ENCODE peak calls at places on chromosomes 11 and 22, in five cellular contexts. F, O, D, C and G are unnamed samples.

GRCh38 chr11:19577849-19578619 is 134.6 kb upstream of the NAV2 start:
- DNase-seq in F (no peak), O (peak; percentile 58), D (no peak), C (peak; percentile 42), G (no peak)

GRCh38 chr22:38753894-38754246 is 1.9 kb downstream of the SUN2 start:
- DNase-seq in F (no peak), O (no peak), D (no peak), C (no peak), G (no peak)

GRCh38 chr11:95922536-95923440 is 1.1 kb downstream of the MTMR2 start:
- DNase-seq in F (no peak), O (no peak), D (no peak), C (no peak), G (no peak)

GRCh38 chr11:129951201-129951882 is 51.3 kb downstream of the PRDM10 start:
- DNase-seq in F (no peak), O (no peak), D (no peak), C (no peak), G (no peak)

GRCh38 chr11:107576497-107577086 is 11.1 kb upstream of the ALKBH8 start:
- DNase-seq in F (peak; percentile 74), O (no peak), D (no peak), C (peak; percentile 32), G (no peak)

GRCh38 chr11:112355726-112356125 is 95.1 kb upstream of the PLET1 start:
- DNase-seq in F (peak; percentile 63), O (no peak), D (peak; percentile 3), C (no peak), G (no peak)

GRCh38 chr11:57313788-57314135 is 11.0 kb downstream of the TNKS1BP1 start:
- DNase-seq in F (no peak), O (no peak), D (no peak), C (no peak), G (no peak)

GRCh38 chr11:10301656-10302293 is 3.1 kb upstream of the ADM start:
- DNase-seq in F (no peak), O (no peak), D (no peak), C (no peak), G (no peak)

GRCh38 chr22:37390075-37390474 is 37.2 kb downstream of the ELFN2 start:
- DNase-seq in F (no peak), O (no peak), D (no peak), C (no peak), G (no peak)

GRCh38 chr11:116529210-116529609 is 243.6 kb downstream of the BUD13 start:
- DNase-seq in F (no peak), O (no peak), D (no peak), C (no peak), G (no peak)

GRCh38 chr11:58394195-58394594 is 12.5 kb downstream of the OR5B3 start:
- DNase-seq in F (no peak), O (no peak), D (no peak), C (no peak), G (no peak)

GRCh38 chr11:129457321-129457720 is 81.7 kb downstream of the BARX2 start:
- DNase-seq in F (no peak), O (peak; percentile 69), D (no peak), C (peak; percentile 25), G (no peak)

GRCh38 chr22:36253523-36254490 is 874 bp downstream of the APOL1 start:
- DNase-seq in F (no peak), O (peak; percentile 33), D (no peak), C (peak; percentile 58), G (no peak)

GRCh38 chr11:117796456-117797428 is at the start of gene DSCAML1:
- DNase-seq in F (peak; percentile 70), O (no peak), D (no peak), C (no peak), G (no peak)

GRCh38 chr11:21654091-21654490 is 538.8 kb upstream of the ANO5 start:
- DNase-seq in F (no peak), O (no peak), D (no peak), C (no peak), G (no peak)

GRCh38 chr11:44733877-44734276 is 7.1 kb downstream of the TSPAN18 start:
- DNase-seq in F (peak; percentile 70), O (no peak), D (no peak), C (no peak), G (no peak)

GRCh38 chr11:133402551-133402950 is 129.8 kb downstream of the OPCML start:
- DNase-seq in F (no peak), O (no peak), D (no peak), C (no peak), G (no peak)

GRCh38 chr11:2513441-2513840 is 68.6 kb downstream of the KCNQ1 start:
- DNase-seq in F (no peak), O (no peak), D (no peak), C (peak; percentile 3), G (no peak)

GRCh38 chr22:46737976-46738641 is at the start of gene CERK:
- DNase-seq in F (peak; percentile 61), O (peak; percentile 50), D (no peak), C (peak; percentile 87), G (no peak)

GRCh38 chr22:46734830-46735453 is 3.1 kb downstream of the CERK start:
- DNase-seq in F (no peak), O (no peak), D (no peak), C (peak; percentile 72), G (no peak)

GRCh38 chr22:46737105-46737975 is 712 bp downstream of the CERK start:
- DNase-seq in F (peak; percentile 65), O (no peak), D (no peak), C (peak; percentile 59), G (no peak)

GRCh38 chr22:46735747-46736608 is 2.1 kb downstream of the CERK start:
- DNase-seq in F (peak; percentile 49), O (no peak), D (no peak), C (no peak), G (no peak)

GRCh38 chr22:46736705-46737104 is 1.3 kb downstream of the CERK start:
- DNase-seq in F (no peak), O (no peak), D (no peak), C (peak; percentile 47), G (no peak)
- H3K4me1 ChIP-seq in F (peaks cover 19% of the 10 kb centered on the region), O (peaks cover 5% of the 10 kb centered on the region), D (peaks cover 32% of the 10 kb centered on the region), C (peaks cover 87% of the 10 kb centered on the region), G (peaks cover 36% of the 10 kb centered on the region)

GRCh38 chr22:49916851-49917250 is 1.4 kb downstream of the ALG12 start:
- DNase-seq in F (no peak), O (no peak), D (no peak), C (no peak), G (no peak)

GRCh38 chr22:49918911-49919881 is 762 bp downstream of the CRELD2 start:
- DNase-seq in F (no peak), O (no peak), D (no peak), C (no peak), G (no peak)

GRCh38 chr22:49915610-49916009 is 2.6 kb downstream of the ALG12 start:
- DNase-seq in F (peak; percentile 48), O (no peak), D (no peak), C (no peak), G (no peak)

GRCh38 chr22:49920859-49921258 is 2.4 kb downstream of the CRELD2 start:
- DNase-seq in F (no peak), O (no peak), D (no peak), C (no peak), G (no peak)

GRCh38 chr22:49917997-49918910 is at the start of the genes ALG12 and CRELD2:
- DNase-seq in F (peak; percentile 97), O (peak; percentile 99), D (peak; percentile 87), C (peak; percentile 98), G (no peak)
- TF ChIP-seq POLR2AphosphoS5 in F (peak; percentile 27), O (peak; percentile 77), D (peak; percentile 59), C (peak; percentile 71), G (peak; percentile 58)

GRCh38 chr11:78170413-78170812 is 18.0 kb downstream of the KCTD21 start:
- DNase-seq in F (no peak), O (no peak), D (no peak), C (no peak), G (no peak)

GRCh38 chr11:78166832-78167469 is 21.5 kb downstream of the KCTD21 start:
- DNase-seq in F (no peak), O (no peak), D (no peak), C (no peak), G (no peak)

GRCh38 chr11:78170874-78171549 is 17.4 kb downstream of the KCTD21 start:
- DNase-seq in F (no peak), O (no peak), D (no peak), C (no peak), G (no peak)

GRCh38 chr11:78171951-78172350 is 16.5 kb downstream of the KCTD21 start:
- DNase-seq in F (no peak), O (no peak), D (no peak), C (no peak), G (no peak)

DNA sequence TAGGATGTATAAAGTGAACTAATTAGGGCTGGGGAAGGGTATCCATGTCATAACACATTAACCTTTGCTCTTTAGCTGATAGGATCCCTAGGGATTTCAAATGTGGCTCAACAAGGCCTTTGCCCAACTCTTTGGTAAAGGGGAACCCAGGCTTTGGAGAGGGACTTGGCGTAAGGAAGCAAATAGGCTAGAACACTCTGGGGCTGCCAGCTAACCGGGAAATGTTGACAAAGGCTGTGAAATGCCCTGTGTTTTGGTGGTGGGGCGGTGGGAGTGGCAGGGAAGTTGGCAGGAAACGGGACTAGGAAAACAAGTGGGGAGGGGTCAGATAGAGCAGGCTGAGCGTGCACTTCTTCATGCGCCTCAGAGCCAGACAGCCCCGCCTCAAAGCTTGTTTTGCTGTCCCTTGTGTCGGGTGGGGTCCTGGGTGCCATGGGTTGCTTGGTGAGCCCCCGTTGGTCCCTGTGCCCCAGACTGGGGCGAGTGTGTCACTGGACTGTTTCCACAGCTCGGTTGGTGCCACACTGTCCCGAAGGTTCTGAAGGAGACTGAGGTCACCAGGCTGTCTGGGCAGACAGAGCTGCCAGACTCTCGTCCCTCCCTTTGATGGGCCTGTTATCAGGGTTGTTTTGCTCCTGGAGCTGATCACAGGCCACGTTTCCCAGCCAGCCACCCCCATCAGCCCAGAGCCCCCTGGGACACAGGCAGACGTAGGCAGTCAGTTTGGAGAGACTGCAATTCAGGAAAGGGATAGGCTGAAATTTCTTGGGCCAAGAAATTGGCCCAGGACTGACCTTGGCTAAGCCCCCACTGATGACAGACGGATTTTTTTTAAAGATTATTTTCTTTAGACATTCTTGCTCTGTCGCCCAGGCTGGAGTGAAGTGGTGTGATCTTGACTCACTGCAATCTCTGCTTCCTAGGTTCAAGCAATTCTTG is 19.6 kb downstream of the KCTD21 start:
- DNase-seq in F (no peak), O (peak; percentile 8), D (no peak), C (peak; percentile 34), G (no peak)
- H3K4me1 ChIP-seq in F (no peaks in the 10 kb centered on the region), O (no peaks in the 10 kb centered on the region), D (no peaks in the 10 kb centered on the region), C (peaks cover 20% of the 10 kb centered on the region), G (no peaks in the 10 kb centered on the region)

DNA sequence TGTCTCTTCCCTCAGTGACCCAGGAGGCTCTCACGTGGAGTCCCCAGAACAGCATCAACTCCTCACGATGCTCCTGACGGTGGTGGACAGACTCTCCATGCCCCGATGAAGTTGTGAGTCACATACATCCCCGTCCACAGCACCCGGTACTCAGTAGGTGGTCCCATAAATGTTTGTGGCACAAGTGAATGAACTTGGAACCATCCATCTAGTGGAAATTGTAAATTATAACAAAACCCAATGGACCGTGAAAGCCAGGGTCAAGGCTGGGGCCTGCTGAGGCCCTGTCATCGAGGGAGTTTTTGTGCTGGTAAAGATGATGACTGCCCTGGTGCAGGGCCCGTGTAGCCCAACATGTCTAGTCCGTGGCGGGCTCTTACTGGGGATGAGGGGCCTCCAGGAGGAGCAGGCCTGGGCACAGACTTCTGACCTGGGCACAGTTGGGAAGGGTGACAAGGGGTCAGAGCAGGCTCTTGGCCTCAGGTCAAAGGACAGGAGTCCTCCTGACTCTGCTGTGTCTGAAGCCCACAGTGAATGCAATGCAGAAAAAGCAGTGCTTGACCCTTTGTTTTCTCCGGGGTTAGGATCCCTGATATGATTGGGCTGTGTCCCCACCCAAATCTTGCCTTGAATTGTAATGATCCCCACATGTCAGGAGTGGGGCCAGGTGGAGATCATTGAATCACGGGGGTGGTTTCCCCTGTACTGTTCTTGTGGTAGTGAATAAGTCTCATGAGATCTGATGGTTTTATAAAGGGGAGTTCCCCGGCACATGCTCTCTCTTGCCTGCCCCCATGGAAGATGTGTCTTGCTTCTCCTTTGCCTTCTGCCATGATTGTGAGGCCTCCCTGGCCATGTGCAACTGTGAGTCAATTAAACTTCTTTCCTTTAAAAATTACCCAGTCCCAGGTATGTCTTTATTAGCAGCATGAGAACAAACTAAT is 20.0 kb upstream of the SMIM38 start:
- DNase-seq in F (no peak), O (no peak), D (no peak), C (no peak), G (no peak)
- TF ChIP-seq POLR2AphosphoS5 in F (no peak), O (no peak), D (no peak), C (no peak), G (no peak)